ENCODE peak calls at places on chromosomes 7 and 10, in six cellular contexts. N, P, E, Y, U and L are unnamed samples.

GRCh38 chr10:21042536-21042935 is 145.4 kb upstream of the NEBL start:
- DNase-seq in N (no peak), P (no peak), E (no peak), Y (no peak), U (no peak), L (no peak)

GRCh38 chr10:21497177-21497807 is 28.2 kb downstream of the SKIDA1 start:
- DNase-seq in N (no peak), P (no peak), E (peak; percentile 93), Y (peak; percentile 85), U (no peak), L (peak; percentile 86)

GRCh38 chr10:131725736-131726459 is 174.9 kb upstream of the PPP2R2D start:
- DNase-seq in N (no peak), P (no peak), E (no peak), Y (no peak), U (no peak), L (no peak)

GRCh38 chr7:79096361-79096805 is 357.1 kb downstream of the MAGI2 start:
- DNase-seq in N (no peak), P (no peak), E (no peak), Y (peak; percentile 79), U (no peak), L (no peak)

GRCh38 chr10:124732931-124733536 is 11.1 kb downstream of the FAM53B start:
- DNase-seq in N (peak; percentile 41), P (peak; percentile 42), E (no peak), Y (no peak), U (peak; percentile 37), L (no peak)

GRCh38 chr10:132972986-132973902 is 30.9 kb upstream of the CFAP46 start:
- DNase-seq in N (no peak), P (no peak), E (no peak), Y (no peak), U (no peak), L (no peak)

GRCh38 chr10:93061594-93062498 is 1.2 kb downstream of the CYP26C1 start:
- DNase-seq in N (no peak), P (no peak), E (no peak), Y (no peak), U (no peak), L (no peak)

GRCh38 chr10:67912330-67912946 is 28.0 kb downstream of the SIRT1 start:
- DNase-seq in N (no peak), P (no peak), E (peak; percentile 18), Y (peak; percentile 68), U (no peak), L (peak; percentile 75)

GRCh38 chr10:113023017-113023416 is 73.0 kb downstream of the TCF7L2 start:
- DNase-seq in N (no peak), P (no peak), E (no peak), Y (no peak), U (no peak), L (no peak)

GRCh38 chr7:117582219-117582704 is 102.4 kb downstream of the CFTR start:
- DNase-seq in N (no peak), P (no peak), E (peak; percentile 2), Y (peak; percentile 85), U (no peak), L (peak; percentile 57)

GRCh38 chr10:75531571-75532031 is 100.2 kb downstream of the LRMDA start:
- DNase-seq in N (no peak), P (no peak), E (no peak), Y (no peak), U (no peak), L (no peak)

GRCh38 chr7:155810607-155811559 is 1.4 kb downstream of the SHH start:
- DNase-seq in N (no peak), P (no peak), E (no peak), Y (no peak), U (no peak), L (no peak)

GRCh38 chr7:19377611-19378339 is 232.6 kb upstream of the FERD3L start:
- DNase-seq in N (no peak), P (no peak), E (peak; percentile 63), Y (peak; percentile 38), U (no peak), L (peak; percentile 39)

GRCh38 chr7:95865716-95866371 is 93.5 kb downstream of the DYNC1I1 start:
- DNase-seq in N (no peak), P (no peak), E (peak; percentile 19), Y (peak; percentile 46), U (no peak), L (peak; percentile 67)

GRCh38 chr7:103660455-103661371 is 214.7 kb upstream of the SLC26A5 start:
- DNase-seq in N (no peak), P (no peak), E (peak; percentile 4), Y (peak; percentile 71), U (no peak), L (peak; percentile 26)

GRCh38 chr10:70114902-70115301 is 17.7 kb downstream of the AIFM2 start:
- DNase-seq in N (no peak), P (no peak), E (no peak), Y (no peak), U (no peak), L (no peak)

GRCh38 chr7:45000096-45001032 is at the start of gene CCM2:
- DNase-seq in N (no peak), P (no peak), E (peak; percentile 35), Y (peak; percentile 65), U (no peak), L (peak; percentile 58)

GRCh38 chr10:18224626-18225445 is 84.6 kb downstream of the CACNB2 start:
- DNase-seq in N (no peak), P (no peak), E (no peak), Y (no peak), U (no peak), L (no peak)

GRCh38 chr10:21920633-21921032 is 82.9 kb downstream of the DNAJC1 start:
- DNase-seq in N (no peak), P (no peak), E (no peak), Y (no peak), U (no peak), L (no peak)

GRCh38 chr7:129089521-129090212 is 34.8 kb upstream of the TNPO3 start:
- DNase-seq in N (no peak), P (no peak), E (no peak), Y (no peak), U (no peak), L (no peak)

GRCh38 chr10:44071479-44071878 is 313.4 kb downstream of the CXCL12 start:
- DNase-seq in N (no peak), P (no peak), E (peak; percentile 75), Y (peak; percentile 89), U (no peak), L (peak; percentile 97)